ENCODE peak calls at places on chromosomes 4 and X, in four cellular contexts. One of them, this sample, is unnamed.

GRCh38 chr4:141350122-141350904 is 129.6 kb downstream of the ZNF330 start:
- DNase-seq in GM12878: no peak
- DNase-seq in GM23338: no peak
- DNase-seq in HepG2: no peak
- DNase-seq in this sample: no peak

GRCh38 chrX:46637937-46638336 is 64.4 kb downstream of the CHST7 start:
- DNase-seq in GM12878: peak
- DNase-seq in GM23338: no peak
- DNase-seq in HepG2: no peak
- DNase-seq in this sample: no peak

GRCh38 chrX:46268429-46268828 is 276.8 kb downstream of the ZNF674 start:
- DNase-seq in GM12878: no peak
- DNase-seq in GM23338: no peak
- DNase-seq in HepG2: peak
- DNase-seq in this sample: no peak

GRCh38 chr4:43560047-43560446 is 667.5 kb downstream of the GRXCR1 start:
- DNase-seq in GM12878: no peak
- DNase-seq in GM23338: no peak
- DNase-seq in HepG2: no peak
- DNase-seq in this sample: no peak

GRCh38 chr4:38062088-38062893 is 102.1 kb downstream of the PTTG2 start:
- DNase-seq in GM12878: no peak
- DNase-seq in GM23338: peak
- DNase-seq in HepG2: peak
- DNase-seq in this sample: peak

GRCh38 chr4:70315928-70316327 is 18.9 kb upstream of the CABS1 start:
- DNase-seq in GM12878: no peak
- DNase-seq in GM23338: peak
- DNase-seq in HepG2: no peak
- DNase-seq in this sample: no peak

GRCh38 chr4:2353222-2354107 is 65.0 kb downstream of the ZFYVE28 start:
- DNase-seq in GM12878: no peak
- DNase-seq in GM23338: no peak
- DNase-seq in HepG2: no peak
- DNase-seq in this sample: no peak

GRCh38 chrX:11929476-11929875 is 171.4 kb downstream of the MSL3 start:
- DNase-seq in GM12878: no peak
- DNase-seq in GM23338: no peak
- DNase-seq in HepG2: no peak
- DNase-seq in this sample: no peak

GRCh38 chr4:132642196-132642817 is 506.8 kb upstream of the PCDH10 start:
- DNase-seq in GM12878: peak
- DNase-seq in GM23338: peak
- DNase-seq in HepG2: peak
- DNase-seq in this sample: peak

GRCh38 chr4:81470456-81471327 is 1.0 kb downstream of the RASGEF1B start:
- DNase-seq in GM12878: no peak
- DNase-seq in GM23338: peak
- DNase-seq in HepG2: no peak
- DNase-seq in this sample: peak

GRCh38 chr4:158374318-158374717 is 147.4 kb upstream of the RXFP1 start:
- DNase-seq in GM12878: no peak
- DNase-seq in GM23338: no peak
- DNase-seq in HepG2: no peak
- DNase-seq in this sample: no peak

GRCh38 chrX:37509349-37509748 is 62.1 kb upstream of the LANCL3 start:
- DNase-seq in GM12878: no peak
- DNase-seq in GM23338: peak
- DNase-seq in HepG2: no peak
- DNase-seq in this sample: no peak

GRCh38 chrX:111375747-111376146 is 36.2 kb downstream of the DCX start:
- DNase-seq in GM12878: no peak
- DNase-seq in GM23338: peak
- DNase-seq in HepG2: no peak
- DNase-seq in this sample: no peak

GRCh38 chr4:48778431-48779094 is 1.5 kb downstream of the FRYL start:
- DNase-seq in GM12878: no peak
- DNase-seq in GM23338: no peak
- DNase-seq in HepG2: peak
- DNase-seq in this sample: no peak

GRCh38 chrX:7614616-7615015 is 228.4 kb upstream of the VCX start:
- DNase-seq in GM12878: no peak
- DNase-seq in GM23338: no peak
- DNase-seq in HepG2: no peak
- DNase-seq in this sample: no peak

GRCh38 chrX:119757979-119758681 is at the start of gene SOWAHD:
- DNase-seq in GM12878: no peak
- DNase-seq in GM23338: peak
- DNase-seq in HepG2: peak
- DNase-seq in this sample: peak

GRCh38 chr4:76302856-76303438 is 3.6 kb upstream of the STBD1 start:
- DNase-seq in GM12878: no peak
- DNase-seq in GM23338: no peak
- DNase-seq in HepG2: no peak
- DNase-seq in this sample: no peak

GRCh38 chr4:153418114-153418513 is 48.0 kb upstream of the TMEM131L start:
- DNase-seq in GM12878: no peak
- DNase-seq in GM23338: no peak
- DNase-seq in HepG2: no peak
- DNase-seq in this sample: no peak

GRCh38 chr4:153419029-153419428 is 47.1 kb upstream of the TMEM131L start:
- DNase-seq in GM12878: no peak
- DNase-seq in GM23338: peak
- DNase-seq in HepG2: no peak
- DNase-seq in this sample: no peak

GRCh38 chr4:153420361-153420760 is 45.8 kb upstream of the TMEM131L start:
- DNase-seq in GM12878: no peak
- DNase-seq in GM23338: no peak
- DNase-seq in HepG2: no peak
- DNase-seq in this sample: no peak

GRCh38 chr4:153419673-153420278 is 46.4 kb upstream of the TMEM131L start:
- DNase-seq in GM12878: no peak
- DNase-seq in GM23338: no peak
- DNase-seq in HepG2: no peak
- DNase-seq in this sample: no peak

GRCh38 chr4:153418581-153418980 is 47.6 kb upstream of the TMEM131L start:
- DNase-seq in GM12878: no peak
- DNase-seq in GM23338: peak
- DNase-seq in HepG2: no peak
- DNase-seq in this sample: no peak
- TF ChIP-seq CTCF in GM12878: no peak
- TF ChIP-seq CTCF in GM23338: no peak
- TF ChIP-seq CTCF in HepG2: no peak
- TF ChIP-seq CTCF in this sample: no peak

GRCh38 chrX:19728915-19729314 is 158.5 kb downstream of the SH3KBP1 start:
- DNase-seq in GM12878: no peak
- DNase-seq in GM23338: no peak
- DNase-seq in HepG2: no peak
- DNase-seq in this sample: no peak
- TF ChIP-seq CREB1 in GM12878: no peak
- TF ChIP-seq CREB1 in GM23338: no peak
- TF ChIP-seq CREB1 in HepG2: no peak
- TF ChIP-seq CREB1 in this sample: no peak

DNA sequence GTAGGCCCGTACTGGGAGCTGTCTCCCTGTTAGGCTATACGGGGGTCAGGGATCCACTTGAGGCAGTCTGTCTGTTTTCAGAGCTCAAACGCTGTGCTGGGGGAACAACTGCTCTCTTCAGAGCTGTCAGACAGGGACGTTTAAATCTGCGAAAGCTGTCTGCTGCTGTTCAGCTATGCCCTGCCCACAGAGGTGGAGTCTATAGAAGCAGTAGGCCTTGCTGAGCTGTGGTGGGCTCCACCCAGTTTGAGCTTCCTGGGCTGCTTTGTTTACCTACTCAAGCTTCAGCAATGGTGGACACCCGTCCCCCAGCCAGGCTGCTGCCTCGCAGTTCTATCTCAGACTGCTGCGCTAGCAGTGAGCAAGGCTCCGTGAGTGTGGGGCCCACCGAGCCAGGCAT is 27.3 kb upstream of the PHEX start:
- DNase-seq in GM12878: no peak
- DNase-seq in GM23338: no peak
- DNase-seq in HepG2: no peak
- DNase-seq in this sample: no peak
- TF ChIP-seq CTCF in GM12878: no peak
- TF ChIP-seq CTCF in GM23338: no peak
- TF ChIP-seq CTCF in HepG2: no peak
- TF ChIP-seq CTCF in this sample: no peak

DNA sequence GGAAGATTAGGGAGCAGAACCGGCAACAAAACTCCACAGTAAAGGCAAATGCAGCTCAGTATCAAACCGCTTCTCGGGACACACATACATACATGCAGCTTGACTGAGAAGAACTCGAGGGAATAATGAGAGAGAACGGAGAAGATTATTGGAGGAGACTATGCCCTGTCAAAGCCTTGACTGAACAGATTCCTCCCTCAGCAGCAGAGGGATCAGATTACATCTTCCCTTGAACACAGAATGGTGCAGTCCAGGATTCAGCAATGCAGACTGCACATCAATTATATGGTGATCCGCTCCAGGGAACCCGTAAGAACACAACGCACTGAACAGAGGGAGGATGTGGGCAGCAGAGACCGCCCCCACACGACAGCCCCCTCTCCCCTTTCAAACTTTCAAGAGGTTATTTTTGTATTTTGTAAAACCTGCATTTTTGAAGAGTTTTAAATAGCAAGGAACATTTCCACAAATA is 183.2 kb downstream of the FBXW7 start:
- DNase-seq in GM12878: peak
- DNase-seq in GM23338: peak
- DNase-seq in HepG2: peak
- DNase-seq in this sample: no peak
- TF ChIP-seq CREB1 in GM12878: no peak
- TF ChIP-seq CREB1 in GM23338: no peak
- TF ChIP-seq CREB1 in HepG2: no peak
- TF ChIP-seq CREB1 in this sample: no peak

GRCh38 chrX:117895418-117895817 is 221.2 kb downstream of the KLHL13 start:
- DNase-seq in GM12878: no peak
- DNase-seq in GM23338: no peak
- DNase-seq in HepG2: no peak
- DNase-seq in this sample: no peak
- TF ChIP-seq CTCF in GM12878: no peak
- TF ChIP-seq CTCF in GM23338: no peak
- TF ChIP-seq CTCF in HepG2: no peak
- TF ChIP-seq CTCF in this sample: no peak

GRCh38 chrX:84724576-84724975 is 222.3 kb upstream of the HDX start:
- DNase-seq in GM12878: no peak
- DNase-seq in GM23338: no peak
- DNase-seq in HepG2: no peak
- DNase-seq in this sample: no peak

GRCh38 chrX:84717344-84717743 is 215.1 kb upstream of the HDX start:
- DNase-seq in GM12878: no peak
- DNase-seq in GM23338: no peak
- DNase-seq in HepG2: no peak
- DNase-seq in this sample: no peak

DNA sequence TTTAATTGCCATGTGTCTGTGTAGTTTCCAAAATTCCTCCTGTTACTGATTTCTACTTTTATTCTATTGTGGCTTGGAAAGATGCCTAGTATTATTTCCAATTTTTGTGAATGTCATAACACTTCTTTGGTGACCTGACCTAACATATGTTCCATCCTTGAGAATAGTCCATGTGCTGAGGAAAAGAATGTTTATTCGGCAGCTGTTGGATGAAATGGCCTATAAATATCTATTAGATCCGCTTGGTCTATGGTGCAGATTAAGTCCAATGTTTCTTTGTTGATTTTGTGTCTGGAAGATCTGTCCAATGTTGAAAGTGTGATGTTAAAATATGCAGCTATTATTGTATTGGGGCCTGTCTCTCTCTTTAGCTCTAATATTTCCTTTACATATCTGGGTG is 219.2 kb upstream of the HDX start:
- DNase-seq in GM12878: no peak
- DNase-seq in GM23338: no peak
- DNase-seq in HepG2: no peak
- DNase-seq in this sample: no peak
- TF ChIP-seq CREB1 in GM12878: no peak
- TF ChIP-seq CREB1 in GM23338: no peak
- TF ChIP-seq CREB1 in HepG2: no peak
- TF ChIP-seq CREB1 in this sample: no peak

GRCh38 chrX:50211510-50211909 is 6.9 kb downstream of the CCNB3 start:
- DNase-seq in GM12878: no peak
- DNase-seq in GM23338: peak
- DNase-seq in HepG2: no peak
- DNase-seq in this sample: peak
- TF ChIP-seq CTCF in GM12878: no peak
- TF ChIP-seq CTCF in GM23338: peak
- TF ChIP-seq CTCF in HepG2: peak
- TF ChIP-seq CTCF in this sample: peak

GRCh38 chrX:130027569-130027968 is 45.1 kb downstream of the BCORL1 start:
- DNase-seq in GM12878: no peak
- DNase-seq in GM23338: no peak
- DNase-seq in HepG2: no peak
- DNase-seq in this sample: no peak

GRCh38 chrX:130020661-130021324 is 38.4 kb downstream of the BCORL1 start:
- DNase-seq in GM12878: no peak
- DNase-seq in GM23338: peak
- DNase-seq in HepG2: no peak
- DNase-seq in this sample: no peak

GRCh38 chrX:130028196-130028595 is 45.8 kb downstream of the BCORL1 start:
- DNase-seq in GM12878: no peak
- DNase-seq in GM23338: peak
- DNase-seq in HepG2: no peak
- DNase-seq in this sample: peak

GRCh38 chrX:130025256-130025655 is 42.8 kb downstream of the BCORL1 start:
- DNase-seq in GM12878: no peak
- DNase-seq in GM23338: peak
- DNase-seq in HepG2: no peak
- DNase-seq in this sample: peak

GRCh38 chrX:130024127-130024526 is 41.7 kb downstream of the BCORL1 start:
- DNase-seq in GM12878: peak
- DNase-seq in GM23338: peak
- DNase-seq in HepG2: no peak
- DNase-seq in this sample: peak
- TF ChIP-seq CREB1 in GM12878: no peak
- TF ChIP-seq CREB1 in GM23338: no peak
- TF ChIP-seq CREB1 in HepG2: no peak
- TF ChIP-seq CREB1 in this sample: no peak